ENCODE peak calls at places on chromosome 5, in six cellular contexts. Q, K, J, G, A and T are unnamed samples.

GRCh38 chr5:172636279-172637050 is 4.6 kb upstream of the NEURL1B start:
- DNase-seq in G (no peak), A (no peak), J (no peak), Q (no peak), K (no peak), T (no peak)

GRCh38 chr5:126811515-126812198 is 34.7 kb downstream of the LMNB1 start:
- DNase-seq in G (no peak), J (peak), Q (peak), A (no peak), K (peak), T (peak)

GRCh38 chr5:53027913-53028312 is 38.8 kb downstream of the ITGA2 start:
- DNase-seq in K (peak), J (peak), Q (peak), G (no peak), A (peak), T (peak)

GRCh38 chr5:78327761-78328510 is 32.5 kb upstream of the SCAMP1 start:
- DNase-seq in Q (peak), A (no peak), G (no peak), K (peak), J (no peak), T (no peak)

GRCh38 chr5:120139039-120139438 is 325.1 kb upstream of the PRR16 start:
- DNase-seq in G (no peak), K (peak), A (no peak), J (peak), Q (peak), T (peak)

GRCh38 chr5:86979801-86980510 is 287.7 kb upstream of the RASA1 start:
- DNase-seq in K (peak), Q (peak), G (no peak), A (no peak), J (peak), T (peak)

GRCh38 chr5:38866362-38867070 is 20.7 kb downstream of the OSMR start:
- DNase-seq in Q (no peak), J (peak), G (no peak), A (no peak), K (no peak), T (peak)

GRCh38 chr5:74382864-74383618 is 257.5 kb downstream of the ENC1 start:
- DNase-seq in A (no peak), J (peak), Q (peak), K (peak), G (no peak), T (peak)

GRCh38 chr5:111173476-111173875 is 50.7 kb upstream of the CAMK4 start:
- DNase-seq in J (no peak), A (no peak), G (no peak), K (no peak), Q (no peak), T (no peak)

GRCh38 chr5:169417676-169418075 is 116.7 kb upstream of the SLIT3 start:
- DNase-seq in Q (no peak), J (no peak), G (no peak), A (no peak), K (no peak), T (no peak)

GRCh38 chr5:178420424-178420823 is 169.8 kb downstream of the COL23A1 start:
- DNase-seq in G (no peak), Q (no peak), K (no peak), A (peak), J (no peak), T (no peak)

GRCh38 chr5:140109050-140109817 is 4.7 kb upstream of the PURA start:
- DNase-seq in Q (no peak), K (no peak), A (no peak), G (no peak), J (peak), T (peak)

GRCh38 chr5:109053995-109054417 is 306.3 kb downstream of the FER start:
- DNase-seq in J (peak), A (no peak), K (no peak), G (no peak), Q (no peak), T (peak)

GRCh38 chr5:95873351-95873750 is 50.8 kb upstream of the GLRX start:
- DNase-seq in Q (no peak), K (no peak), A (no peak), J (no peak), G (no peak), T (no peak)

GRCh38 chr5:72598461-72599433 is 91.5 kb upstream of the ZNF366 start:
- DNase-seq in Q (peak), G (no peak), J (peak), K (peak), A (no peak), T (peak)

GRCh38 chr5:88401671-88402070 is 133.0 kb upstream of the TMEM161B start:
- DNase-seq in J (no peak), A (no peak), K (no peak), Q (no peak), G (no peak), T (no peak)

GRCh38 chr5:67338416-67338815 is 141.8 kb upstream of the CD180 start:
- DNase-seq in A (no peak), K (no peak), J (no peak), G (no peak), Q (no peak), T (peak)

GRCh38 chr5:90871356-90871755 is 312.8 kb downstream of the ADGRV1 start:
- DNase-seq in Q (no peak), J (no peak), A (no peak), K (no peak), G (no peak), T (no peak)

GRCh38 chr5:123091988-123092583 is 3.0 kb downstream of the PRDM6 start:
- DNase-seq in J (no peak), A (no peak), G (no peak), K (no peak), Q (no peak), T (no peak)

GRCh38 chr5:7094626-7095025 is 301.3 kb upstream of the ADCY2 start:
- DNase-seq in A (no peak), J (no peak), K (peak), Q (no peak), G (no peak), T (no peak)

GRCh38 chr5:130206686-130207085 is 302.4 kb downstream of the CHSY3 start:
- DNase-seq in J (no peak), A (no peak), Q (no peak), G (no peak), K (peak), T (no peak)

GRCh38 chr5:669111-669841 is 23.9 kb downstream of the TPPP start:
- DNase-seq in J (no peak), A (peak), G (no peak), Q (no peak), K (no peak), T (peak)

GRCh38 chr5:90657030-90657429 is 98.4 kb downstream of the ADGRV1 start:
- DNase-seq in J (no peak), G (no peak), Q (no peak), K (no peak), A (no peak), T (no peak)

GRCh38 chr5:181140766-181141165 is 6.6 kb upstream of the OR2V2 start:
- DNase-seq in Q (no peak), A (no peak), G (no peak), K (no peak), J (no peak), T (no peak)

GRCh38 chr5:143106175-143106574 is 297.3 kb downstream of the NR3C1 start:
- DNase-seq in K (peak), Q (peak), G (no peak), J (peak), A (no peak), T (peak)

GRCh38 chr5:5592541-5592940 is 170.1 kb downstream of the ICE1 start:
- DNase-seq in A (no peak), Q (no peak), J (no peak), K (no peak), G (no peak), T (no peak)

GRCh38 chr5:105849701-105850100 is 1821.0 kb downstream of the EFNA5 start:
- DNase-seq in A (no peak), J (peak), K (peak), Q (no peak), G (no peak), T (no peak)

GRCh38 chr5:159249158-159249557 is 13.9 kb upstream of the UBLCP1 start:
- DNase-seq in G (no peak), K (peak), J (no peak), A (no peak), Q (peak), T (no peak)

GRCh38 chr5:65020492-65020891 is 251.8 kb downstream of the CWC27 start:
- DNase-seq in A (no peak), K (no peak), Q (peak), G (no peak), J (peak), T (peak)

GRCh38 chr5:58816181-58816731 is 233.4 kb downstream of the RAB3C start:
- DNase-seq in J (no peak), G (no peak), A (no peak), K (no peak), Q (no peak), T (no peak)

GRCh38 chr5:140246378-140247122 is 56.4 kb downstream of the PFDN1 start:
- DNase-seq in K (peak), Q (peak), A (peak), G (no peak), J (peak), T (peak)

GRCh38 chr5:16025681-16026080 is 153.9 kb downstream of the MARCHF11 start:
- DNase-seq in A (no peak), K (no peak), G (no peak), J (no peak), Q (no peak), T (peak)

GRCh38 chr5:181235323-181235688 is 8.4 kb downstream of the RACK1 start:
- DNase-seq in G (no peak), Q (no peak), J (no peak), A (no peak), K (no peak), T (no peak)

GRCh38 chr5:154465169-154465568 is 12.9 kb downstream of the HAND1 start:
- DNase-seq in A (no peak), J (no peak), Q (peak), K (peak), G (no peak), T (peak)

GRCh38 chr5:66841264-66841663 is 245.1 kb downstream of the MAST4 start:
- DNase-seq in G (no peak), J (no peak), Q (no peak), K (no peak), A (no peak), T (no peak)

GRCh38 chr5:167754501-167754941 is 536.9 kb upstream of the WWC1 start:
- DNase-seq in A (no peak), G (no peak), J (peak), Q (no peak), K (peak), T (no peak)

GRCh38 chr5:38783011-38783551 is 62.7 kb upstream of the OSMR start:
- DNase-seq in Q (peak), K (peak), J (peak), A (no peak), G (no peak), T (peak)

DNA sequence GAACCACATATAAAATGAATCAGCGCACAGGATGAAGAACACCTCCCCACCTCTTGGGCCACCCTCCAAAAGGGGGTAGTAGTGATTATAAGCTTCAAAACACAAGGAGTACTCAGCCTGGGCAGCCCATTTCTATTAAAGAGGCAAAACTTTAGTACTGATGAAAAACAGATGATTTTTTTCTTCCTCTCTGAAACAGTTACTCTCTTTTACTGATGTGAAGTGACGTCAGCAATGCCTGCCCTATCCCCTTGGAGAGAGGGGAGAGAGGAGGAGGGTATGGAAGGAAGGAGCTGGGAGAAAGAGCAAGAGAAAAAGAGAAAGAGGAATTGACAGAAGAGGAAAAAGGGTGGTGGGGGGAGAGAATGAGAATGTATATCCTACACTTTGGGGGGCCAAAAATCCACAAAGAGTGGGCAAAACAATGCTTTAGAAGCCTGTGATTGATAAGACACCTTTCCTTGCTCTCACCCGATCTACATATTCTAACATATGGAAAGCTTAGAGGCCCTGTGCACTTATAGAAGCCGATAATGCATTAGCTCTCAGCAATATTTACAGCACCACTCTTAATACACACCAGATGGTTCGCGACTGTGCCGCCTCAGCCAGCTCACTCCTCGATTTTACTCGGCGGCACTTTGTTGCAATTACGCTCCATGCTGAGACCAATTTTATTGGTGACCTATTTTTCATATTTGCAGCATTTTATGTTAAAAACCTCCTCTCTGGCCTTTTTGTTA is 18.6 kb downstream of the NR2F1 start:
- DNase-seq in Q (no peak), J (peak), A (no peak), G (no peak), K (no peak), T (peak)
- H3K4me3 ChIP-seq in Q (no peak), J (peak), A (peak), G (peak), K (no peak), T (peak)

GRCh38 chr5:150496098-150496497 is 11.8 kb upstream of the NDST1 start:
- DNase-seq in G (no peak), J (no peak), Q (no peak), A (no peak), K (no peak), T (no peak)

GRCh38 chr5:150496534-150496933 is 11.4 kb upstream of the NDST1 start:
- DNase-seq in A (no peak), G (no peak), Q (no peak), K (no peak), J (no peak), T (no peak)

GRCh38 chr5:150498501-150498900 is 9.4 kb upstream of the NDST1 start:
- DNase-seq in Q (no peak), K (no peak), J (no peak), G (no peak), A (no peak), T (no peak)

GRCh38 chr5:150497989-150498317 is 10.0 kb upstream of the NDST1 start:
- DNase-seq in A (no peak), J (no peak), G (no peak), Q (no peak), K (no peak), T (no peak)

DNA sequence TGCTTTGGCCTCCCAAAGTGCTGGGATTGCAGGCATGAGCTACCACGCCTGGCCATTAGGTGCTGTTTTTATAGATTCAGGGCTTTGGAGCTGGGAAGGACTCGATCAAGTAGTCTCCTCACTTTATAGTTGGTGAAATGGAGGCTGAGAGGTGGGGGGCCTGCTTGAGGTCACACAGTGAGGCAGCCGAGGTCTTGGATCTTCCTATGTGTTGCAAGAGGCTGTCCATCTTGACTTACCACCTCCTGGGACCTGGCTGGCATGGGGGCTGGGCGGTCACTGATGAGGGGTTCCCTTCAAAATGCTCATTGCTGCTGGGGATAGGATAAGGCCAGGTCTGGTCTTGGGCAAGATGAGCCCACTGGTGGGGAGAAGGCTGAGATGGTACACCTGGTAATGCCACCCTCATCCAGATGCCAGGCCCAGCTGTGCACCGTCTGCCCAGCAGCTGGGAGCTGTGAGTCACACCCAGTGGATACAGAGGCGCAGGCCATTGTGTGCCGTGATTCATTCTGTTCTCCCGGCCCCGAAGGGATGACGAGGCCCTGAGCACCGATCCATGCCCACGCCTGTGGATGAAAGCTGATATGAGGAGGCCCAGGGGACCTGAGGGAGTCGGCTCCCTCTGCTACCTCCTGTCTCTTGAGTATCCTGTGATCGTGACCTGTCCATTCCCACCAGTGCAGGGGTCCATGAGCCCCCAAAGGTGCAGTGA is 10.5 kb upstream of the NDST1 start:
- DNase-seq in G (peak), Q (peak), K (peak), A (peak), J (peak), T (peak)
- H3K4me3 ChIP-seq in G (no peak), Q (peak), K (peak), A (no peak), J (peak), T (no peak)

DNA sequence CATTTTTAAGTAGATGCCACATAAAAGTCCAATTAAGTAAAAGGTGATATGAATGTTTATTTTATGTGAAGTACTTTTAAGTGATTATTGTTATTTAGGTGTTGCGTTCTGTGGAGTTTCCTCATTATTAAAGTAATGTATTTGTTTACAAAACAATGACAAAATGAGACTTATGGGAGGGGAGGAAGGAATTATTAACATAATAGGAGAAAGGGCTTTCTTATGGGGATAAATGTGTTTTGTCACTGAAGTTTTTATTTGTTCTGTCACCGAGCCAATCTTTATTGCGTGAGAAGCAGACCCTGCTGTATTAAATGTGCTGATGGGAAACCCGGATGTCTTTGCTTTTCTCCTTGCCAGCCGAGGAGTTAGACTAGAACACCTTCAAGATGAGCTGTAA is 44.5 kb downstream of the TRIO start:
- DNase-seq in J (no peak), A (no peak), K (no peak), G (no peak), Q (no peak), T (peak)
- H3K4me3 ChIP-seq in J (no peak), A (no peak), K (no peak), G (no peak), Q (no peak), T (no peak)

GRCh38 chr5:82165740-82166530 is 112.2 kb downstream of the RPS23 start:
- DNase-seq in A (peak), K (peak), Q (peak), G (peak), J (peak), T (peak)

GRCh38 chr5:82164109-82164956 is 113.8 kb downstream of the RPS23 start:
- DNase-seq in Q (peak), J (peak), K (peak), A (no peak), G (no peak), T (peak)

GRCh38 chr5:82164957-82165698 is 113.0 kb downstream of the RPS23 start:
- DNase-seq in G (no peak), J (peak), K (peak), A (no peak), Q (no peak), T (no peak)

GRCh38 chr5:82162568-82162967 is 115.6 kb downstream of the RPS23 start:
- DNase-seq in K (no peak), G (no peak), J (no peak), A (no peak), Q (no peak), T (no peak)

DNA sequence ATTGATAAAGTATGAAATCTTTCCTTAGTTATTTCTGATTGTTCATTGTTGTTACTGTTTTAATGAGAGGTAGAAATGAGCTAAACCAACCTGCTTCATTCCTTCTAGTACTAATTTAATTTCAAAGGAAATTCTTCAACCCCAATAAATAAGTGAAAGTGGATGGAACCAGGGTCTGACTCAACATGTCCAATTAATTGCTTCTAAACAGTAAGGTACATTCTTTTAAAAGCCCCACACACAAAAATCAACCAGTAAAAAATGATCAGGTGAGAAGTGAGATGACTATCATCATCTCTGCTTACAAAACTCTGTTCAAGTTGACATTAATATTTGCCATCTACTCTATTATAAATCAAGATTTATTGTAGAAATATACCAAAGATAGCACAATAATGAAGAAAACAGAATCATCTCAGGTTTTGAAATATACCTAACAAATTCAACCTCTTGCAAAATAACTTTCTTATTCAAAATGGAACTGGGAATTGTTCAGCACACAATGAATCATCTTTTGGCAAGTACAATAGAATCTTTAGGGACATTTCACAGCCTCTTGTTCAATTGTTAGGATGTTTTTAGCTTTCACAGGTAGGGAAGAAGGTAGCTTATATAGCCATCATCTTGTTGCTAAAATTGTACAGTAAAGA is 114.6 kb downstream of the RPS23 start:
- DNase-seq in J (peak), Q (peak), G (no peak), A (no peak), K (peak), T (peak)
- H3K4me3 ChIP-seq in J (no peak), Q (no peak), G (no peak), A (no peak), K (no peak), T (no peak)